ENCODE peak calls at places on chromosomes 13 and 19, in five cellular contexts. L, T, S, N and Z are unnamed samples.

GRCh38 chr19:45492627-45493470 is 4.0 kb downstream of the RTN2 start:
- DNase-seq in L (peak), T (peak), S (peak), N (peak), Z (peak)

GRCh38 chr19:3670258-3670795 is 29.9 kb downstream of the PIP5K1C start:
- DNase-seq in L (no peak), T (peak), S (peak), N (peak), Z (peak)

GRCh38 chr19:41945135-41945766 is 13.9 kb downstream of the RABAC1 start:
- DNase-seq in L (no peak), T (no peak), S (no peak), N (peak), Z (no peak)

GRCh38 chr13:96089749-96090239 is at the start of gene HS6ST3:
- DNase-seq in L (peak), T (peak), S (peak), N (no peak), Z (no peak)

GRCh38 chr19:55674459-55674840 is 576 bp upstream of the EPN1 start:
- DNase-seq in L (no peak), T (no peak), S (peak), N (no peak), Z (no peak)

GRCh38 chr19:17406039-17406886 is 833 bp upstream of the BST2 start:
- DNase-seq in L (no peak), T (no peak), S (no peak), N (no peak), Z (no peak)

GRCh38 chr13:102191951-102192461 is 209.8 kb downstream of the FGF14 start:
- DNase-seq in L (no peak), T (no peak), S (no peak), N (no peak), Z (peak)

GRCh38 chr19:49331616-49332055 is 3.6 kb upstream of the CD37 start:
- DNase-seq in L (no peak), T (no peak), S (peak), N (no peak), Z (peak)

GRCh38 chr13:22451345-22451744 is 729.4 kb upstream of the SGCG start:
- DNase-seq in L (no peak), T (no peak), S (no peak), N (no peak), Z (no peak)

GRCh38 chr13:42056585-42056984 is 8.1 kb downstream of the DGKH start:
- DNase-seq in L (no peak), T (no peak), S (no peak), N (no peak), Z (no peak)

GRCh38 chr13:98405107-98405571 is 171.8 kb downstream of the STK24 start:
- DNase-seq in L (no peak), T (no peak), S (peak), N (no peak), Z (no peak)

GRCh38 chr13:97460004-97460756 is 26.2 kb downstream of the RAP2A start:
- DNase-seq in L (no peak), T (no peak), S (no peak), N (no peak), Z (no peak)

GRCh38 chr19:821976-822773 is 420 bp upstream of the PLPPR3 start:
- DNase-seq in L (no peak), T (no peak), S (no peak), N (no peak), Z (peak)

GRCh38 chr13:59043016-59043415 is 1120.7 kb downstream of the DIAPH3 start:
- DNase-seq in L (no peak), T (no peak), S (no peak), N (no peak), Z (no peak)

GRCh38 chr19:572891-573825 is 762 bp downstream of the BSG start:
- DNase-seq in L (peak), T (peak), S (peak), N (peak), Z (peak)

GRCh38 chr13:80755925-80756324 is 415.0 kb upstream of the SPRY2 start:
- DNase-seq in L (no peak), T (no peak), S (no peak), N (no peak), Z (no peak)

GRCh38 chr13:20814224-20814910 is 40.6 kb upstream of the EEF1AKMT1 start:
- DNase-seq in L (no peak), T (peak), S (no peak), N (peak), Z (peak)

GRCh38 chr13:113121183-113121927 is 1.2 kb upstream of the F10 start:
- DNase-seq in L (no peak), T (no peak), S (no peak), N (no peak), Z (no peak)

GRCh38 chr19:11096210-11096841 is 7.1 kb downstream of the LDLR start:
- DNase-seq in L (no peak), T (peak), S (no peak), N (no peak), Z (peak)

GRCh38 chr13:33110386-33110712 is 94.1 kb downstream of the KL start:
- DNase-seq in L (no peak), T (no peak), S (no peak), N (no peak), Z (no peak)

GRCh38 chr13:26320766-26321165 is 66.8 kb downstream of the CDK8 start:
- DNase-seq in L (no peak), T (no peak), S (no peak), N (no peak), Z (no peak)

GRCh38 chr19:47026156-47026555 is 6.5 kb downstream of the NPAS1 start:
- DNase-seq in L (no peak), T (no peak), S (no peak), N (no peak), Z (no peak)

GRCh38 chr13:47546265-47546962 is 454.7 kb downstream of the SUCLA2 start:
- DNase-seq in L (no peak), T (no peak), S (no peak), N (no peak), Z (no peak)

GRCh38 chr13:69324109-69324886 is 783.3 kb upstream of the ATXN8OS start:
- DNase-seq in L (no peak), T (no peak), S (no peak), N (no peak), Z (no peak)

GRCh38 chr19:28556371-28556770 is 656.6 kb downstream of the UQCRFS1 start:
- DNase-seq in L (no peak), T (no peak), S (no peak), N (no peak), Z (no peak)

GRCh38 chr19:42466521-42467436 is 24.0 kb upstream of the CXCL17 start:
- DNase-seq in L (no peak), T (no peak), S (no peak), N (no peak), Z (no peak)

GRCh38 chr13:114140131-114140908 is 7.9 kb upstream of the RASA3 start:
- DNase-seq in L (no peak), T (no peak), S (no peak), N (no peak), Z (no peak)

GRCh38 chr19:41096353-41096752 is 8.1 kb downstream of the CYP2A13 start:
- DNase-seq in L (no peak), T (no peak), S (no peak), N (no peak), Z (no peak)

GRCh38 chr13:27352698-27353097 is 71.7 kb upstream of the GTF3A start:
- DNase-seq in L (no peak), T (no peak), S (no peak), N (no peak), Z (no peak)